ENCODE peak calls at places on chromosomes 13 and 19, in seven cellular contexts. F is stimulated activated CD4-positive, alpha-beta T cell treated with anti-CD3 and anti-CD28 coated beads, Interleukin-12 subunit alpha, Interleukin-12 subunit beta, amount 100 ng/mL, for 4 hours; W is substantia nigra; D is T-helper 2 cell; O is T-cell; X is iris pigment epithelial cell; H is left ventricle myocardium inferior. K is an unnamed sample.

GRCh38 chr19:49801966-49802661 is 11.0 kb downstream of the FUZ start:
- DNase-seq in W (peak; percentile 93), H (peak; percentile 94), X (peak; percentile 90), D (no peak), O (no peak), F (no peak), K (peak; percentile 89)

GRCh38 chr19:42440357-42441046 is 2.2 kb downstream of the CXCL17 start:
- DNase-seq in W (peak; percentile 67), H (peak; percentile 77), D (peak; percentile 68), X (peak; percentile 75), F (peak; percentile 83), O (peak; percentile 76), K (peak; percentile 73)

GRCh38 chr13:30805603-30806011 is 70.3 kb downstream of the ALOX5AP start:
- DNase-seq in W (peak; percentile 53), D (no peak), H (no peak), X (no peak), F (no peak), O (no peak), K (no peak)

GRCh38 chr19:23095406-23095805 is 21.4 kb upstream of the ZNF730 start:
- DNase-seq in D (no peak), F (no peak), O (no peak), W (no peak), X (no peak), H (no peak), K (no peak)

GRCh38 chr19:17576758-17577532 is 21.5 kb downstream of the COLGALT1 start:
- DNase-seq in H (no peak), F (peak; percentile 15), W (no peak), O (no peak), D (no peak), X (peak; percentile 85), K (peak; percentile 11)

GRCh38 chr13:33978653-33979052 is 160.7 kb downstream of the RFC3 start:
- DNase-seq in X (no peak), F (no peak), D (no peak), W (no peak), H (no peak), O (no peak), K (no peak)

GRCh38 chr19:56637976-56638555 is 4.9 kb upstream of the SMIM17 start:
- DNase-seq in D (no peak), F (peak; percentile 8), X (peak; percentile 86), O (no peak), W (peak; percentile 71), H (peak; percentile 72), K (peak; percentile 81)

GRCh38 chr19:53944416-53944815 is 18.3 kb upstream of the CACNG8 start:
- DNase-seq in X (no peak), O (no peak), W (no peak), D (no peak), F (no peak), H (no peak), K (no peak)

GRCh38 chr13:43023244-43023931 is at the start of gene DNAJC15:
- DNase-seq in X (peak; percentile 87), O (peak; percentile 81), H (peak; percentile 91), W (peak; percentile 78), F (peak; percentile 77), D (peak; percentile 53), K (peak; percentile 89)

GRCh38 chr19:10836478-10837325 is 690 bp upstream of the TMED1 start:
- DNase-seq in W (peak; percentile 91), X (peak; percentile 76), H (peak; percentile 86), F (peak; percentile 75), O (peak; percentile 70), D (peak; percentile 55), K (peak; percentile 77)

GRCh38 chr13:43167058-43167457 is 143.7 kb downstream of the DNAJC15 start:
- DNase-seq in D (no peak), X (no peak), F (no peak), H (no peak), W (no peak), O (no peak), K (no peak)

GRCh38 chr13:112760440-112760839 is 70.6 kb downstream of the ATP11A start:
- DNase-seq in W (no peak), H (no peak), D (no peak), O (no peak), F (no peak), X (peak; percentile 73), K (peak; percentile 35)

GRCh38 chr13:32581177-32581786 is 5.0 kb upstream of the PDS5B start:
- DNase-seq in F (no peak), D (no peak), X (peak; percentile 39), O (no peak), W (no peak), H (no peak), K (peak; percentile 11)

GRCh38 chr19:44717603-44718002 is 18.7 kb downstream of the CEACAM16 start:
- DNase-seq in F (no peak), X (no peak), W (no peak), O (no peak), D (no peak), H (no peak), K (no peak)

GRCh38 chr13:62611343-62611742 is 1195.7 kb upstream of the PCDH20 start:
- DNase-seq in O (no peak), W (no peak), D (no peak), H (no peak), F (no peak), X (no peak), K (no peak)

GRCh38 chr13:50129923-50130685 is 114.9 kb downstream of the KCNRG start:
- DNase-seq in X (peak; percentile 37), F (peak; percentile 34), O (no peak), W (peak; percentile 16), D (peak; percentile 16), H (peak; percentile 37), K (peak; percentile 35)

GRCh38 chr13:58994778-58995177 is 1169.0 kb downstream of the DIAPH3 start:
- DNase-seq in W (no peak), F (no peak), H (no peak), O (no peak), X (no peak), D (no peak), K (peak; percentile 11)

GRCh38 chr13:20360041-20360491 is 127.9 kb upstream of the GJB6 start:
- DNase-seq in D (no peak), W (no peak), F (no peak), X (peak; percentile 65), H (no peak), O (no peak), K (peak; percentile 62)

GRCh38 chr19:2575734-2576481 is 100.0 kb downstream of the GADD45B start:
- DNase-seq in F (no peak), O (no peak), W (no peak), X (peak; percentile 96), D (no peak), H (peak; percentile 90), K (peak; percentile 91)

GRCh38 chr13:39415003-39415402 is 188.0 kb downstream of the LHFPL6 start:
- DNase-seq in H (no peak), W (no peak), X (peak; percentile 18), F (no peak), D (no peak), O (no peak), K (peak; percentile 41)

GRCh38 chr19:2462635-2463421 is 6.1 kb upstream of the LMNB2 start:
- DNase-seq in D (no peak), X (peak; percentile 97), F (no peak), W (peak; percentile 81), H (peak; percentile 90), O (no peak), K (peak; percentile 96)